ENCODE peak calls at places on chromosomes 11 and 22, in ten cellular contexts. Y, C, K, R, L, J, A, H, V and Q are unnamed samples.

GRCh38 chr11:60959445-60959844 is 7.5 kb upstream of the SLC15A3 start:
- DNase-seq in Y (no peak), C (no peak), K (no peak), R (no peak), L (no peak), J (no peak), A (no peak), H (no peak), V (no peak), Q (no peak)

GRCh38 chr11:118791961-118792578 is 1.1 kb upstream of the DDX6 start:
- DNase-seq in Y (no peak), C (no peak), K (no peak), R (peak; percentile 7), L (no peak), J (no peak), A (no peak), H (no peak), V (no peak), Q (no peak)

GRCh38 chr11:13114566-13115465 is 105.7 kb downstream of the RASSF10 start:
- DNase-seq in Y (no peak), C (no peak), K (no peak), R (peak; percentile 45), L (no peak), J (no peak), A (no peak), H (no peak), V (no peak), Q (no peak)

GRCh38 chr11:55707029-55707428 is 45.0 kb downstream of the OR4C6 start:
- DNase-seq in Y (peak; percentile 33), C (no peak), K (no peak), R (peak; percentile 4), L (no peak), J (peak; percentile 10), A (no peak), H (no peak), V (peak; percentile 39), Q (no peak)

GRCh38 chr22:39241632-39242388 is 3.0 kb downstream of the PDGFB start:
- DNase-seq in Y (no peak), C (no peak), K (no peak), R (no peak), L (no peak), J (no peak), A (no peak), H (no peak), V (no peak), Q (no peak)

GRCh38 chr22:20080776-20081654 is 974 bp downstream of the DGCR8 start:
- DNase-seq in Y (peak; percentile 67), C (no peak), K (no peak), R (peak; percentile 5), L (peak; percentile 88), J (peak; percentile 63), A (peak; percentile 16), H (no peak), V (peak; percentile 71), Q (no peak)

GRCh38 chr22:43894122-43894521 is 2.3 kb upstream of the PNPLA5 start:
- DNase-seq in Y (no peak), C (no peak), K (no peak), R (no peak), L (no peak), J (no peak), A (no peak), H (no peak), V (no peak), Q (no peak)

GRCh38 chr11:76190376-76190775 is 15.9 kb downstream of the WNT11 start:
- DNase-seq in Y (peak; percentile 28), C (no peak), K (no peak), R (no peak), L (no peak), J (no peak), A (no peak), H (no peak), V (no peak), Q (no peak)

GRCh38 chr11:58616594-58616993 is 5.9 kb upstream of the CNTF start:
- DNase-seq in Y (peak; percentile 95), C (no peak), K (peak; percentile 30), R (no peak), L (no peak), J (peak; percentile 92), A (peak; percentile 91), H (peak; percentile 67), V (peak; percentile 96), Q (no peak)

GRCh38 chr11:70421123-70421522 is 22.8 kb downstream of the CTTN start:
- DNase-seq in Y (no peak), C (no peak), K (no peak), R (no peak), L (no peak), J (no peak), A (no peak), H (no peak), V (no peak), Q (no peak)

GRCh38 chr11:70422692-70423522 is 24.6 kb downstream of the CTTN start:
- DNase-seq in Y (no peak), C (no peak), K (no peak), R (no peak), L (no peak), J (no peak), A (no peak), H (no peak), V (no peak), Q (no peak)

GRCh38 chr11:70428701-70429427 is 30.5 kb downstream of the CTTN start:
- DNase-seq in Y (no peak), C (no peak), K (no peak), R (no peak), L (no peak), J (no peak), A (no peak), H (no peak), V (no peak), Q (no peak)

GRCh38 chr11:70423523-70424505 is 25.5 kb downstream of the CTTN start:
- DNase-seq in Y (peak; percentile 91), C (no peak), K (no peak), R (no peak), L (no peak), J (peak; percentile 90), A (peak; percentile 49), H (peak; percentile 11), V (peak; percentile 95), Q (no peak)

GRCh38 chr11:70424765-70425164 is 26.4 kb downstream of the CTTN start:
- DNase-seq in Y (no peak), C (no peak), K (no peak), R (no peak), L (no peak), J (no peak), A (no peak), H (no peak), V (no peak), Q (no peak)
- TF ChIP-seq CTCF in Y (no peak), C (no peak), K (no peak), R (no peak), L (no peak), J (no peak), A (no peak), H (no peak), V (no peak), Q (no peak)

GRCh38 chr22:46813816-46814597 is 51.6 kb downstream of the TBC1D22A start:
- DNase-seq in Y (peak; percentile 61), C (no peak), K (no peak), R (no peak), L (no peak), J (peak; percentile 47), A (no peak), H (no peak), V (peak; percentile 7), Q (no peak)
- TF ChIP-seq CTCF in Y (no peak), C (no peak), K (no peak), R (no peak), L (no peak), J (no peak), A (no peak), H (no peak), V (no peak), Q (no peak)

DNA sequence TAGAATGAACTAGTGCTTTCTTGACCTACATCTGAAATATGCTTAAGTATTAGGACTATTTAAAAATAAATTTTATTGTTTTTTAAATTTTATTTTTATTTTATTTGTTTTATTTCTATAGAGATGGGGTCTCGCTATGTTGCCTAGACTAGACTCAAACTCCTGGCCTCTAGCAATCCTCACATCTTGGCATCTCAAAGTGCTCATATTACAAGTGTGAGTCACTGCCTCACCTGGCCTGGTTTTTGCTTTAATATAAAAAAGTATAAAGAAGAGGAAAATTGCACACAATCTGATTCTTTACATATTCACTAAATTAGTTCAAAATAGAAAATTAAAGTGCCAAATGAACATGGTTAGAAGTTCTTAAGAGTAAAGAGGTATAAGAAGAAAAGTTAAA is 37.5 kb downstream of the HEPHL1 start:
- DNase-seq in Y (no peak), C (no peak), K (no peak), R (no peak), L (no peak), J (no peak), A (no peak), H (no peak), V (no peak), Q (no peak)
- TF ChIP-seq CTCF in Y (no peak), C (no peak), K (no peak), R (no peak), L (no peak), J (no peak), A (no peak), H (no peak), V (no peak), Q (no peak)

DNA sequence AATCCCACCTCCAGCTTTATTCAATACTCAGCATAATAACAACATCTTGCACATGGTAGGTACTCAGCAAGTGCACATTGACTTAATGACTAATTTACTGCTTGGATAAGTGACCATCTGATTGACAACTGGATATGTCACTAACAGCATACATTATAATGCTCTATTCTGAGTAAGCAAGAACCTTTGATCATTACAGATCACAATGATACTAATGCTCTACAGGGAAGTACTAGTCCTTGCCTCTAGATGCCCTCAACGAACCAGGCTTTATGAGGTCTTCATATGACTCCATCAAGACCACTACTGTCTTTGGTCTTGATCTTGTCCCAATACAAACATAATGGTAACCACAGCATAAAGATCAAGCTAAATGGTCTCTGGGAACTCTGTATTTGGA is 167.6 kb upstream of the MTMR2 start:
- DNase-seq in Y (peak; percentile 27), C (no peak), K (no peak), R (no peak), L (no peak), J (no peak), A (no peak), H (no peak), V (no peak), Q (no peak)
- TF ChIP-seq CTCF in Y (peak; percentile 23), C (no peak), K (no peak), R (peak; percentile 7), L (no peak), J (no peak), A (no peak), H (no peak), V (no peak), Q (no peak)

GRCh38 chr11:390175-390574 is 3.8 kb upstream of the PKP3 start:
- DNase-seq in Y (no peak), C (no peak), K (no peak), R (no peak), L (no peak), J (no peak), A (no peak), H (no peak), V (no peak), Q (no peak)
- TF ChIP-seq CTCF in Y (no peak), C (no peak), K (no peak), R (no peak), L (no peak), J (no peak), A (no peak), H (no peak), V (no peak), Q (no peak)